ENCODE peak calls at places on chromosomes 5 and 9, in eight cellular contexts. H is right atrium auricular region, T is fibroblast of the aortic adventitia, U is SK-N-SH, L is ovary, V is GM06990, D is GM12865, K is endothelial cell. S is an unnamed sample.

GRCh38 chr9:18238752-18239151 is 235.2 kb upstream of the ADAMTSL1 start:
- DNase-seq in D (no peak), U (no peak), T (peak), L (no peak), H (no peak), K (no peak), V (no peak), S (no peak)

GRCh38 chr5:159422371-159422770 is 92.1 kb upstream of the IL12B start:
- DNase-seq in K (no peak), T (peak), L (no peak), U (no peak), H (no peak), V (no peak), D (no peak), S (no peak)

GRCh38 chr5:107518219-107519015 is 152.3 kb downstream of the EFNA5 start:
- DNase-seq in V (no peak), T (no peak), D (no peak), U (no peak), K (no peak), H (no peak), L (no peak), S (no peak)

GRCh38 chr9:88870627-88871026 is 120.6 kb upstream of the S1PR3 start:
- DNase-seq in H (no peak), T (no peak), L (no peak), K (no peak), V (no peak), D (no peak), U (no peak), S (no peak)

GRCh38 chr9:112015149-112015548 is 118.5 kb downstream of the UGCG start:
- DNase-seq in V (no peak), L (no peak), U (no peak), T (no peak), K (no peak), H (no peak), D (no peak), S (no peak)

GRCh38 chr5:156815988-156816599 is 34.0 kb upstream of the PPP1R2B start:
- DNase-seq in D (peak), K (peak), V (no peak), T (peak), U (peak), L (no peak), H (no peak), S (no peak)

GRCh38 chr5:142823176-142823575 is 53.0 kb downstream of the ARHGAP26 start:
- DNase-seq in L (no peak), K (no peak), V (no peak), H (no peak), T (peak), U (no peak), D (no peak), S (no peak)

GRCh38 chr5:59487838-59488729 is 405.4 kb downstream of the PDE4D start:
- DNase-seq in K (no peak), L (no peak), T (no peak), V (no peak), U (no peak), D (no peak), H (no peak), S (no peak)

GRCh38 chr5:36393656-36394438 is 92.1 kb upstream of the RANBP3L start:
- DNase-seq in U (no peak), K (no peak), L (no peak), V (no peak), T (no peak), D (no peak), H (no peak), S (no peak)

GRCh38 chr5:36396640-36397039 is 94.9 kb upstream of the RANBP3L start:
- DNase-seq in K (no peak), D (no peak), T (peak), L (no peak), V (no peak), U (no peak), H (no peak), S (no peak)

GRCh38 chr5:36395260-36395659 is 93.6 kb upstream of the RANBP3L start:
- DNase-seq in V (no peak), D (no peak), H (no peak), U (no peak), L (no peak), K (no peak), T (no peak), S (no peak)

GRCh38 chr5:36402512-36402906 is 100.8 kb upstream of the RANBP3L start:
- DNase-seq in V (no peak), U (no peak), L (no peak), T (no peak), K (no peak), D (no peak), H (no peak), S (no peak)

GRCh38 chr5:36398137-36398536 is 96.4 kb upstream of the RANBP3L start:
- DNase-seq in H (no peak), L (no peak), T (peak), V (no peak), K (no peak), D (no peak), U (peak), S (no peak)
- TF ChIP-seq CTCF in H (peak), L (peak), T (peak), V (peak), K (no peak), D (no peak), U (peak), S (peak)

GRCh38 chr9:121701736-121702261 is 50.4 kb downstream of the DAB2IP start:
- DNase-seq in D (no peak), T (no peak), L (no peak), U (no peak), V (no peak), H (no peak), K (no peak), S (no peak)

GRCh38 chr9:121700165-121700830 is 48.9 kb downstream of the DAB2IP start:
- DNase-seq in U (peak), L (peak), T (peak), H (no peak), D (peak), K (peak), V (no peak), S (no peak)

GRCh38 chr9:121700831-121701419 is 49.5 kb downstream of the DAB2IP start:
- DNase-seq in D (no peak), H (no peak), T (no peak), V (no peak), L (no peak), K (no peak), U (peak), S (no peak)

GRCh38 chr9:121704281-121704680 is 52.8 kb downstream of the DAB2IP start:
- DNase-seq in T (no peak), L (no peak), D (no peak), K (no peak), H (no peak), V (no peak), U (no peak), S (no peak)

GRCh38 chr9:121703014-121703734 is 51.7 kb downstream of the DAB2IP start:
- DNase-seq in L (no peak), V (no peak), U (no peak), H (no peak), T (no peak), K (no peak), D (no peak), S (no peak)
- TF ChIP-seq CTCF in L (no peak), V (peak), U (peak), H (no peak), T (peak), K (no peak), D (no peak), S (peak)

DNA sequence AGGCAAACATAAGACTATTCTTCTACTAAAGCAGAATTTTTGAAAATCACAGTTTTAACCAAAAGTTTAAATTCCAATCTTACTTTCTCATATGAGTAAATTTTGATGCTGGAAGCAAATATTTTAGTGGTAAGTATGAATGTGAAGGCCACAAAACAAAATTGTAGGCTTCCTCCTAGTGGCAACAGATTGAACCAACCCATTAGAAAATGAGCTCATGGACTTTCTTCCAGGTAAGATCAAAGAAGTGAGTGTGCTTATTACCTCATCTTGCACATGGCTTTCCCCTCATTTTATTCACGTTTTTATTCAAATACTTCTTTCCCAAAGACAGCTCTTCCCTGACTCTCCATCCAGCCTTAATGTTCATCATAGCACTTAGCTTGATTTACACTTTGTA is 16.5 kb upstream of the RLN2 start:
- DNase-seq in H (no peak), V (no peak), T (no peak), D (peak), U (no peak), K (no peak), L (no peak), S (no peak)
- TF ChIP-seq CTCF in H (no peak), V (peak), T (peak), D (no peak), U (no peak), K (no peak), L (no peak), S (peak)

DNA sequence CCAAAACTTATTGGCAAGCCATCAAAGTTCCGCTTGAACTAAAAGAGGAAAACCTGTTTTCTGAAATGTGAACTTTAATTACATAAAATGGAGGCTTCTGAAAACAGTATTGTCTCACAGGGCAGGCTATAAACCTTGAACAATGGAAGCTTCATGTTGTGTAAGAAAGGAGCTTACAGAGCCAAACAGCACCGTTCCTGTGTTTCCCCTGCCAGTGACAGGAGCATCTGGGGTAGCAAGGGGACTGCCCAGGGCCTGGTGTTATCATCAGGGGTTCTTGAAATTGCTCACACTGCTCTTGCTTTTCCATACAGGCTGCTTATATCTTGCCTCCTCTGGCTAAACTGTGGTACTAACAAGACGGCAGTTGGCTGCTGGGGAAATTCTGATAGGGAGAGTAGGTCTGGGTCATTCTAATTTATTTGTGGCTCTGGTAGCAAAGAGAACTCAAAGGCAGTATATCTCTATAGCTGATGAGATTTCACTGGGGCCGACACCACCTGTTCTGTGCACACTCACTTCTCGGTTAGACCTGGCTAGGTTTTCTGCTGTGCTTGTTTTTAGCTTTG is 40.4 kb downstream of the BASP1 start:
- DNase-seq in K (no peak), L (no peak), T (peak), V (peak), U (no peak), D (peak), H (no peak), S (no peak)
- TF ChIP-seq CTCF in K (no peak), L (no peak), T (no peak), V (no peak), U (no peak), D (peak), H (no peak), S (no peak)

GRCh38 chr5:135551593-135552447 is 16.1 kb upstream of the NEUROG1 start:
- DNase-seq in H (peak), U (peak), K (peak), V (peak), T (peak), D (peak), L (peak), S (no peak)

GRCh38 chr5:135557034-135557838 is 21.5 kb upstream of the NEUROG1 start:
- DNase-seq in L (no peak), K (no peak), V (no peak), U (no peak), H (no peak), T (no peak), D (no peak), S (no peak)

GRCh38 chr5:135555530-135555929 is 19.8 kb upstream of the NEUROG1 start:
- DNase-seq in D (no peak), K (no peak), H (no peak), T (no peak), V (no peak), U (no peak), L (no peak), S (no peak)

GRCh38 chr5:135549413-135549812 is 13.6 kb upstream of the NEUROG1 start:
- DNase-seq in V (no peak), D (no peak), T (no peak), L (no peak), H (no peak), K (no peak), U (no peak), S (no peak)

DNA sequence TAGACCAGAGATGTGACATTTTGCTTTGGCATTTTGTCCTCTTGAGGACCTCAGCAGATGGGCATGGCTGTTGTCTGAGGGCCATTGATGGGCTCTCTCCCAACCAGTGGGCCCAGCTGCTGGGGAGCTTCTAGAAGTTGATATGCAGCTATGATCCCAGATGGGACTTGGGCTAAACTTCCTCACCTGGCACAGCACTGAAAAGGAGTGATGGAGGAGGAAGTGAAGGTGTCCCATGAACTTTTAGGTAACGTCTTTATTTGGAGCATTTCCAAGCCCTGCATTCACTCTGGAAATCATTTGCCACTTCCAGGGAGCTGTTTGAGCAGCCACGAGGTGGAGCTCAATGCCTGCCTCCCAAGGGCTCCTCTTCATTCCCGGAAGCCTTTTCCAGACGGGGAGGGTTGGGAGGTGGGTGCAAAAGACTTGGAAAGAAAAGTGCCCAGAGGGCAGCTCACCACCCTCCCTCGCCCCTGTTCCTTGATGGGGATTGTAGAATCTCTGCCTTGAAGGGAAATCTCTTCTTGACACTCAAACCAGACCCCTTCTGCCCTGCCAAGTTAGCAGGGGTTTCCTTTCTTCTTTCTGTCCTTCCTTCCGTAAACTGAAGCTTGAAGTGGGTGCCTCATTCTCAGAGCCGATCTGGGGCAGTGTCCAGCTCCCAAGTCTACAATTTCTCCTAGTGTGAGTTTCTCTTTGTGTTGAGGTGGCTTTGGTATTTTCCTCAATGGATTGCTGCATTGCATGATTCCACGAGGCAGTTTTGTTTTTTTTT is 18.1 kb upstream of the NEUROG1 start:
- DNase-seq in T (peak), U (no peak), H (no peak), K (peak), V (no peak), L (no peak), D (no peak), S (no peak)
- TF ChIP-seq CTCF in T (peak), U (peak), H (peak), K (no peak), V (no peak), L (no peak), D (no peak), S (peak)

GRCh38 chr9:108467653-108468324 is 388.0 kb downstream of the ACTL7B start:
- DNase-seq in H (no peak), K (no peak), L (no peak), T (peak), U (no peak), D (no peak), V (no peak), S (no peak)

GRCh38 chr9:108469654-108470053 is 386.1 kb downstream of the ACTL7B start:
- DNase-seq in V (no peak), D (no peak), L (no peak), K (no peak), H (no peak), U (no peak), T (peak), S (no peak)

GRCh38 chr9:108463927-108464606 is 391.7 kb downstream of the ACTL7B start:
- DNase-seq in H (no peak), V (no peak), U (no peak), T (peak), L (no peak), K (no peak), D (no peak), S (no peak)

GRCh38 chr9:108466238-108466637 is 389.5 kb downstream of the ACTL7B start:
- DNase-seq in V (no peak), L (no peak), T (no peak), U (no peak), H (no peak), D (no peak), K (no peak), S (no peak)

DNA sequence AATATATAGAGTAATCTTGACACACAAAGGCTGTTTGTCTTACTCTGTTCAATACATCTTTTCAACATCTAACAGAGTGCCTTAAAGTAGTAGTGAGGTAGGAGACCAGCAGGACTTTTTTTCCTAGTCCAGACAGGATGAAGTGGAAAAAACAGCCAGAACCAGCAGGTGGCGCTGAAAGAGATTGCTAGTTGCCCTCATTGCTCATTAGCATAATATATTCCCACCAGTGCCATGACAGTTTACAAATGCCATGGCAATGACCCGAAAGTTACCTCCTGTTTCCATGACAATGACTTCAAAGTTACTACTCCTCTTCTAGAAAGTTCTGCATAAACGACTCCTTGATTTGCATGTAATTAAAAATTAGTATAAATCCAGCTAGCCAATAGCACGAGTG is 387.4 kb downstream of the ACTL7B start:
- DNase-seq in U (peak), V (no peak), H (no peak), L (no peak), T (no peak), K (peak), D (peak), S (no peak)
- TF ChIP-seq CTCF in U (peak), V (peak), H (peak), L (no peak), T (peak), K (peak), D (peak), S (peak)

GRCh38 chr5:78677777-78678668 is 29.5 kb upstream of the LHFPL2 start:
- DNase-seq in U (peak), V (peak), D (peak), T (peak), K (no peak), H (peak), L (peak), S (no peak)
- TF ChIP-seq CTCF in U (no peak), V (peak), D (no peak), T (peak), K (no peak), H (no peak), L (no peak), S (peak)